ENCODE peak calls at places on chromosomes 13 and 19, in five cellular contexts. N is fibroblast of mammary gland, Q is H9, E is IMR-90, M is epithelial cell of esophagus. G is an unnamed sample.

GRCh38 chr13:94825507-94825906 is 113.2 kb upstream of the SOX21 start:
- DNase-seq in E (no peak), M (no peak), Q (peak), N (peak), G (no peak)

GRCh38 chr13:101970339-101970738 is 431.5 kb downstream of the FGF14 start:
- DNase-seq in Q (no peak), E (no peak), N (no peak), M (no peak), G (no peak)

GRCh38 chr13:95191821-95192220 is 109.4 kb downstream of the ABCC4 start:
- DNase-seq in Q (peak), N (peak), E (peak), M (peak), G (no peak)

GRCh38 chr13:42924290-42924803 is 67.7 kb downstream of the EPSTI1 start:
- DNase-seq in Q (no peak), M (no peak), E (no peak), N (no peak), G (no peak)

GRCh38 chr19:40612831-40613668 is 11.9 kb downstream of the LTBP4 start:
- DNase-seq in M (peak), Q (peak), N (peak), E (no peak), G (no peak)

GRCh38 chr19:7736148-7736547 is 4.2 kb upstream of the CLEC4G start:
- DNase-seq in E (no peak), Q (no peak), M (no peak), N (no peak), G (no peak)

GRCh38 chr19:11268783-11269267 is 6.5 kb upstream of the DOCK6 start:
- DNase-seq in N (peak), Q (no peak), M (peak), E (peak), G (no peak)

GRCh38 chr19:8302357-8302691 is 5.8 kb downstream of the CD320 start:
- DNase-seq in Q (no peak), M (no peak), E (no peak), N (no peak), G (no peak)

GRCh38 chr13:24692541-24692940 is 12.3 kb downstream of the ATP12A start:
- DNase-seq in E (peak), Q (no peak), N (peak), M (no peak), G (no peak)

GRCh38 chr13:106561551-106562170 is 6.3 kb downstream of the ARGLU1 start:
- DNase-seq in M (no peak), N (peak), Q (no peak), E (peak), G (no peak)

GRCh38 chr13:44117351-44117750 is 237.6 kb downstream of the LACC1 start:
- DNase-seq in E (peak), M (no peak), N (no peak), Q (no peak), G (no peak)

GRCh38 chr13:69633044-69633443 is 474.6 kb upstream of the ATXN8OS start:
- DNase-seq in Q (no peak), N (no peak), M (no peak), E (no peak), G (no peak)

GRCh38 chr13:44697058-44697457 is 120.9 kb upstream of the TSC22D1 start:
- DNase-seq in E (no peak), M (no peak), Q (no peak), N (no peak), G (no peak)

GRCh38 chr13:113962975-113963374 is 10.9 kb downstream of the C13orf46 start:
- DNase-seq in N (no peak), E (no peak), M (no peak), Q (no peak), G (no peak)

GRCh38 chr13:41075034-41075433 is 13.7 kb downstream of the WBP4 start:
- DNase-seq in E (peak), N (peak), Q (no peak), M (peak), G (no peak)

GRCh38 chr13:114264886-114265611 is 16.4 kb upstream of the UPF3A start:
- DNase-seq in E (peak), M (no peak), N (peak), Q (no peak), G (no peak)

GRCh38 chr13:80363890-80364503 is 23.1 kb upstream of the SPRY2 start:
- DNase-seq in N (peak), M (peak), E (peak), Q (no peak), G (no peak)

GRCh38 chr19:16619456-16619855 is 8.5 kb downstream of the MED26 start:
- DNase-seq in Q (no peak), N (no peak), E (no peak), M (no peak), G (no peak)

GRCh38 chr19:34667349-34668076 is 9.4 kb downstream of the SCGB2B2 start:
- DNase-seq in E (peak), M (no peak), Q (peak), N (peak), G (no peak)

GRCh38 chr19:58586131-58586765 is 13.1 kb upstream of the MZF1 start:
- DNase-seq in M (no peak), E (no peak), Q (no peak), N (no peak), G (no peak)

GRCh38 chr13:104043184-104043583 is 977.0 kb upstream of the SLC10A2 start:
- DNase-seq in Q (no peak), M (peak), N (no peak), E (peak), G (no peak)

GRCh38 chr19:48190288-48191284 is 20.1 kb downstream of the ZSWIM9 start:
- DNase-seq in M (peak), N (peak), E (peak), Q (peak), G (no peak)

GRCh38 chr13:30690282-30691188 is 44.8 kb upstream of the ALOX5AP start:
- DNase-seq in N (peak), M (peak), Q (no peak), E (peak), G (no peak)

GRCh38 chr19:57317503-57317902 is 2.8 kb upstream of the ZNF543 start:
- DNase-seq in M (no peak), E (no peak), N (no peak), Q (peak), G (no peak)

DNA sequence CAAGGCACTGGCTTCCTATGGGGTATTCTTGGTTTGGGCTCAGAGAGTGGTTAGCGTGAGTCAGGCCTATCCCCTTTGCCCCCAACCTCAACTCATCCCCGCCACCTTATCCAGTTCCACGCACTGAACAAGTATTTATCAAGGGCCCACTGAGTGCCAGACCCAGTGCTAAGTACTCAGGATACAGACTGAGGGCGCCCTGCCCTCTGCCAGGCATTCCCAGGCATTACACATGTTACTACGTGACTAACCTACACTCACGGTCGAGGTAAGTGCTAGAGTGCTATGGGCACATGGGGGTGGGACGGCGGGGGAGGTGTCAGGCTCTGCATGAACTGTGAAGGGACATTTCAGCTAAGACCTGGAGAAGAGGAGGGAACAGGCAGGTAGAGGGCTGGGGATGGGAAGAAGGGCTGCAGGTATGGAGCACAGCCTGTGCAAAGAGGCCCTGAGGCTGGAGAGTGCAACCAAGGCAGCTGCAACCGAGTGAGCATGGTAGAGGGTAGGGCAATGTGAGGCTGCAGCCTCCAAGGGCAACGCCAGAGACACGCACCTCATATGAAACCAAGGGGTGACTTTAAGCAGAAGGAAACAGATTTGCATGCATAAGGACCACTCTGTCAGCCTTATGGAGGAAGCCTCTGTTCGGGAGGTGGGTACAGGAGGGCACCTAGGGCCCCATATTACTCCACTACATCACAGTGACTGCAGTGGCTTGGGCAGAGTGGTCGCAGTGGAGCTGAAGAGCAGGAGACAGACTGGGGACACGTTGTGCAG is 22.5 kb downstream of the DHRS12 start:
- DNase-seq in Q (peak), E (peak), M (peak), N (no peak), G (no peak)
- TF ChIP-seq CTCF in Q (peak), E (peak), M (peak), N (peak), G (no peak)

GRCh38 chr19:28468701-28469459 is 744.1 kb downstream of the UQCRFS1 start:
- DNase-seq in E (no peak), M (peak), N (peak), Q (peak), G (no peak)
- TF ChIP-seq CTCF in E (no peak), M (no peak), N (no peak), Q (peak), G (no peak)

GRCh38 chr13:109669234-109669612 is 117.2 kb downstream of the IRS2 start:
- DNase-seq in N (no peak), E (no peak), Q (no peak), M (no peak), G (no peak)

GRCh38 chr13:109669956-109670355 is 116.4 kb downstream of the IRS2 start:
- DNase-seq in M (no peak), N (no peak), Q (no peak), E (no peak), G (no peak)

GRCh38 chr13:109666656-109667448 is 119.5 kb downstream of the IRS2 start:
- DNase-seq in N (peak), M (peak), Q (no peak), E (peak), G (no peak)

GRCh38 chr13:109667754-109668360 is 118.5 kb downstream of the IRS2 start:
- DNase-seq in E (no peak), M (peak), Q (no peak), N (no peak), G (no peak)

GRCh38 chr13:109668433-109669233 is 117.8 kb downstream of the IRS2 start:
- DNase-seq in E (no peak), M (no peak), N (no peak), Q (no peak), G (no peak)
- TF ChIP-seq CTCF in E (no peak), M (no peak), N (no peak), Q (no peak), G (no peak)

GRCh38 chr19:51339687-51340656 is 2.0 kb downstream of the VSIG10L start:
- DNase-seq in Q (peak), M (peak), E (peak), N (peak), G (peak)
- TF ChIP-seq CTCF in Q (no peak), M (peak), E (peak), N (no peak), G (peak)

GRCh38 chr19:2428756-2429711 is 1.6 kb upstream of the TIMM13 start:
- DNase-seq in M (no peak), N (no peak), Q (peak), E (no peak), G (no peak)

GRCh38 chr19:2427323-2428026 is at the start of gene TIMM13:
- DNase-seq in Q (peak), N (peak), M (peak), E (peak), G (peak)

GRCh38 chr19:2429917-2430570 is 2.7 kb upstream of the TIMM13 start:
- DNase-seq in Q (no peak), N (no peak), M (no peak), E (no peak), G (no peak)

GRCh38 chr19:2426661-2427322 is 594 bp downstream of the TIMM13 start:
- DNase-seq in M (peak), E (peak), N (peak), Q (peak), G (no peak)

GRCh38 chr19:2428027-2428690 is 773 bp upstream of the TIMM13 start:
- DNase-seq in N (peak), E (peak), M (peak), Q (peak), G (no peak)
- TF ChIP-seq CTCF in N (no peak), E (no peak), M (no peak), Q (no peak), G (no peak)

GRCh38 chr19:29624489-29625210 is 18.6 kb downstream of the POP4 start:
- DNase-seq in E (peak), Q (no peak), M (no peak), N (peak), G (no peak)
- TF ChIP-seq CTCF in E (no peak), Q (peak), M (no peak), N (no peak), G (no peak)

GRCh38 chr13:92966341-92966740 is 260.3 kb upstream of the GPC6 start:
- DNase-seq in M (no peak), N (no peak), Q (no peak), E (no peak), G (no peak)

GRCh38 chr13:92963029-92963428 is 263.6 kb upstream of the GPC6 start:
- DNase-seq in N (peak), M (peak), Q (no peak), E (peak), G (no peak)

GRCh38 chr13:92966900-92967299 is 259.7 kb upstream of the GPC6 start:
- DNase-seq in M (no peak), N (no peak), E (no peak), Q (no peak), G (no peak)

GRCh38 chr13:92972751-92973150 is 253.9 kb upstream of the GPC6 start:
- DNase-seq in Q (no peak), E (no peak), N (no peak), M (no peak), G (no peak)

DNA sequence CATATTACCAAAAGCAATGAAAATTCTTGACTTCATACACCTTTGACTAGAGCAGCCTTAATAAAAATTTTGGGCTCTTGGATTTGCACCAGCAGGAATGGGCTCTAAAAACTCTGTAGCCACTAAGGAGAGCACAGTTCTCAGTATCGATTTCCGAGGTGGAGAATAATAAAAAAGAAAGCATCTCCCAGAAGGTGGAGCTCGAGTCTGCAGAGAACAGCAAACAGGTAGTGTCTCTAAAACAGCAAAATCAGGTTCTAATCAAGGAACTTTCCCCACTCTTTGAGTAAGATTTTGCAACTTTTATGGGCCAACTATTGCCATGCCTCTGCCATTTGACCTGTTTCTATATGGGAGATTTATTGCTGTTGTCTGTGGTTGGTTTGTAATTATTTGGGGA is 258.7 kb upstream of the GPC6 start:
- DNase-seq in E (peak), N (peak), M (peak), Q (no peak), G (no peak)
- TF ChIP-seq CTCF in E (peak), N (peak), M (peak), Q (peak), G (no peak)

DNA sequence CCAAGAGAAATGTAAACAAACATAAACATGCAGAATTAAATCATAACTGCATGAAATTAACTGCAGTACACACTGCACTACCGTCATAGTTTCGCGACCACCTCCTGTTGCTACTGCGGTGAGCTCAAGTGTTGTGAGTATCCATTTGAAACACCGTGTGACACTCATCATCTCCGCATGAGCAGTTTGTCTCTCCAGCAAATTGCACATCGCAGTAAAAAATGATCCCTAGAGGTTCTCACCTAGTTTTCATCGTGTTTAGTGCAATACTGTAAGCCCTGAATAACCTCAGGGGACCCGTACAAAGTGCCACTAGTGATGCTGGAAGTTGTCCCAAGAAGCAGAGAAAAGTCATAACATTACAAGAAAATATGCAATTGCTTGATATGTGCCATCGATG is 147.7 kb downstream of the DPF1 start:
- DNase-seq in Q (no peak), E (no peak), M (no peak), N (no peak), G (no peak)
- TF ChIP-seq CTCF in Q (no peak), E (no peak), M (no peak), N (no peak), G (no peak)